ENCODE peak calls at places on chromosomes 12 and 14, in four cellular contexts. A, Q, I and T are unnamed samples.

GRCh38 chr14:67313153-67313552 is 46.5 kb downstream of the ATP6V1D start:
- DNase-seq in I (no peak), Q (no peak), A (no peak), T (no peak)

GRCh38 chr12:112962561-112962960 is 15.8 kb upstream of the OAS2 start:
- DNase-seq in I (peak; percentile 21), Q (no peak), A (no peak), T (no peak)

GRCh38 chr12:14779834-14780233 is 23.4 kb downstream of the WBP11 start:
- DNase-seq in Q (no peak), A (no peak), I (no peak), T (no peak)

GRCh38 chr12:129844662-129845061 is 59.2 kb downstream of the TMEM132D start:
- DNase-seq in Q (no peak), I (no peak), A (no peak), T (no peak)

GRCh38 chr12:111035578-111036301 is 115.4 kb upstream of the MYL2 start:
- DNase-seq in A (no peak), Q (peak; percentile 15), I (no peak), T (no peak)

GRCh38 chr12:130504110-130504835 is 166.6 kb downstream of the PIWIL1 start:
- DNase-seq in A (no peak), Q (no peak), I (no peak), T (no peak)

GRCh38 chr12:9646794-9647622 is 22.5 kb upstream of the CLEC2D start:
- DNase-seq in Q (peak; percentile 47), I (no peak), A (no peak), T (no peak)

GRCh38 chr12:89556976-89557375 is 31.1 kb upstream of the POC1B start:
- DNase-seq in I (no peak), Q (no peak), A (no peak), T (no peak)

GRCh38 chr12:89702503-89702902 is 6.1 kb downstream of the ATP2B1 start:
- DNase-seq in I (no peak), Q (no peak), A (no peak), T (no peak)

GRCh38 chr14:92549853-92550244 is 36.3 kb downstream of the RIN3 start:
- DNase-seq in A (no peak), Q (no peak), I (no peak), T (peak; percentile 71)

GRCh38 chr14:72500234-72500838 is 393.6 kb downstream of the DPF3 start:
- DNase-seq in I (no peak), Q (no peak), A (no peak), T (no peak)

GRCh38 chr12:12684375-12685106 is 11.4 kb downstream of the GPR19 start:
- DNase-seq in A (no peak), Q (peak; percentile 63), I (peak; percentile 89), T (peak; percentile 53)

GRCh38 chr14:24690492-24690891 is 56.5 kb upstream of the GZMB start:
- DNase-seq in Q (no peak), I (no peak), A (no peak), T (no peak)

GRCh38 chr12:63978519-63978918 is 134.0 kb downstream of the SRGAP1 start:
- DNase-seq in Q (peak; percentile 93), A (no peak), I (no peak), T (no peak)

GRCh38 chr14:80781968-80782367 is 159.6 kb downstream of the CEP128 start:
- DNase-seq in Q (peak; percentile 18), A (no peak), I (no peak), T (no peak)

GRCh38 chr14:34038358-34039057 is 87.6 kb upstream of the EGLN3 start:
- DNase-seq in I (no peak), Q (peak; percentile 60), A (no peak), T (no peak)

GRCh38 chr14:71311061-71311460 is 403.8 kb downstream of the PCNX1 start:
- DNase-seq in Q (no peak), I (peak; percentile 84), A (no peak), T (no peak)

GRCh38 chr12:88615490-88615889 is 35.2 kb upstream of the KITLG start:
- DNase-seq in A (no peak), I (no peak), Q (peak; percentile 51), T (no peak)

GRCh38 chr14:74038015-74038859 is 19.1 kb downstream of the BBOF1 start:
- DNase-seq in A (no peak), Q (peak; percentile 62), I (no peak), T (no peak)

GRCh38 chr12:104859144-104859543 is 98.9 kb downstream of the SLC41A2 start:
- DNase-seq in A (no peak), Q (peak; percentile 27), I (no peak), T (no peak)

GRCh38 chr12:123713398-123714301 is 1.5 kb downstream of the ATP6V0A2 start:
- DNase-seq in Q (peak; percentile 35), A (no peak), I (no peak), T (no peak)

GRCh38 chr12:14937689-14938088 is 648 bp downstream of the ERP27 start:
- DNase-seq in Q (no peak), A (no peak), I (no peak), T (no peak)

GRCh38 chr12:2083561-2083960 is 30.8 kb downstream of the CACNA1C start:
- DNase-seq in Q (no peak), A (no peak), I (no peak), T (no peak)

GRCh38 chr12:58954002-58954401 is 33.7 kb upstream of the LRIG3 start:
- DNase-seq in A (no peak), Q (no peak), I (no peak), T (no peak)

GRCh38 chr14:99838555-99839193 is 45.5 kb downstream of the EML1 start:
- DNase-seq in I (no peak), Q (peak; percentile 2), A (no peak), T (no peak)

GRCh38 chr14:51006781-51007211 is 62.5 kb upstream of the PYGL start:
- DNase-seq in I (peak; percentile 86), A (no peak), Q (peak; percentile 68), T (peak; percentile 41)

GRCh38 chr12:67320614-67321305 is 51.6 kb downstream of the CAND1 start:
- DNase-seq in A (no peak), I (no peak), Q (no peak), T (no peak)

GRCh38 chr14:60061371-60061770 is 30.4 kb upstream of the PCNX4 start:
- DNase-seq in A (no peak), I (no peak), Q (peak; percentile 44), T (no peak)

GRCh38 chr12:26123482-26123980 is 1.3 kb downstream of the BHLHE41 start:
- DNase-seq in Q (no peak), A (no peak), I (no peak), T (no peak)

GRCh38 chr12:96881608-96882007 is 25.4 kb upstream of the NEDD1 start:
- DNase-seq in Q (no peak), I (no peak), A (no peak), T (no peak)

GRCh38 chr12:5779401-5779800 is 165.7 kb downstream of the ANO2 start:
- DNase-seq in A (no peak), I (no peak), Q (no peak), T (no peak)

GRCh38 chr12:84740602-84741001 is 172.0 kb downstream of the SLC6A15 start:
- DNase-seq in I (no peak), Q (no peak), A (no peak), T (no peak)

GRCh38 chr12:53734425-53734824 is 7.2 kb upstream of the CALCOCO1 start:
- DNase-seq in I (no peak), A (no peak), Q (no peak), T (no peak)

GRCh38 chr12:124242529-124243065 is 52.3 kb upstream of the RFLNA start:
- DNase-seq in Q (no peak), I (no peak), A (no peak), T (no peak)